ENCODE peak calls at places on chromosomes 5 and 9, in six cellular contexts. H, G, M, J, X and N are unnamed samples.

GRCh38 chr9:109295475-109296110 is 25.3 kb downstream of the EPB41L4B start:
- DNase-seq in H (no peak), G (no peak), M (no peak), J (no peak), X (no peak), N (no peak)

GRCh38 chr5:52846443-52846842 is 58.7 kb downstream of the ITGA1 start:
- DNase-seq in H (no peak), G (no peak), M (no peak), J (no peak), X (no peak), N (no peak)

GRCh38 chr9:86767373-86767772 is 179.9 kb downstream of the GAS1 start:
- DNase-seq in H (no peak), G (no peak), M (no peak), J (no peak), X (no peak), N (no peak)

GRCh38 chr9:15135167-15135792 is 171.7 kb downstream of the TTC39B start:
- DNase-seq in H (peak), G (no peak), M (peak), J (peak), X (peak), N (peak)

GRCh38 chr5:4295663-4296339 is 700.2 kb downstream of the IRX1 start:
- DNase-seq in H (no peak), G (no peak), M (peak), J (no peak), X (no peak), N (no peak)

GRCh38 chr5:35159370-35159742 is 70.9 kb downstream of the PRLR start:
- DNase-seq in H (no peak), G (no peak), M (no peak), J (no peak), X (no peak), N (no peak)

GRCh38 chr5:181042036-181042435 is 2.0 kb downstream of the BTNL9 start:
- DNase-seq in H (no peak), G (no peak), M (no peak), J (no peak), X (no peak), N (no peak)

GRCh38 chr5:132260714-132261615 is 3.5 kb downstream of the PDLIM4 start:
- DNase-seq in H (peak), G (peak), M (no peak), J (peak), X (peak), N (peak)

GRCh38 chr5:67059747-67060490 is 136.7 kb downstream of the CD180 start:
- DNase-seq in H (no peak), G (no peak), M (no peak), J (no peak), X (peak), N (peak)

GRCh38 chr9:13721481-13722235 is 442.2 kb upstream of the MPDZ start:
- DNase-seq in H (no peak), G (no peak), M (no peak), J (no peak), X (peak), N (peak)

GRCh38 chr5:98510111-98510510 is 263.4 kb upstream of the RGMB start:
- DNase-seq in H (no peak), G (no peak), M (no peak), J (no peak), X (no peak), N (peak)

GRCh38 chr9:137428311-137428630 is 5.1 kb downstream of the NOXA1 start:
- DNase-seq in H (no peak), G (no peak), M (no peak), J (no peak), X (no peak), N (no peak)

GRCh38 chr5:35201291-35201690 is 29.0 kb downstream of the PRLR start:
- DNase-seq in H (no peak), G (no peak), M (no peak), J (no peak), X (no peak), N (no peak)

GRCh38 chr9:125272697-125273096 is 11.1 kb downstream of the GAPVD1 start:
- DNase-seq in H (no peak), G (no peak), M (no peak), J (no peak), X (no peak), N (peak)

GRCh38 chr9:34554211-34555001 is 31.6 kb upstream of the ENHO start:
- DNase-seq in H (no peak), G (no peak), M (peak), J (no peak), X (no peak), N (no peak)

GRCh38 chr9:91360551-91361293 is 996 bp downstream of the AUH start:
- DNase-seq in H (no peak), G (no peak), M (no peak), J (no peak), X (peak), N (no peak)

GRCh38 chr5:78046006-78046405 is 248.5 kb downstream of the AP3B1 start:
- DNase-seq in H (no peak), G (no peak), M (no peak), J (no peak), X (no peak), N (no peak)

GRCh38 chr9:16276866-16277265 is 593.6 kb downstream of the BNC2 start:
- DNase-seq in H (no peak), G (no peak), M (no peak), J (no peak), X (no peak), N (no peak)

GRCh38 chr5:115920171-115920725 is 42.0 kb upstream of the LVRN start:
- DNase-seq in H (no peak), G (no peak), M (no peak), J (no peak), X (peak), N (no peak)

GRCh38 chr9:82805027-82805426 is 257.9 kb downstream of the RASEF start:
- DNase-seq in H (no peak), G (no peak), M (no peak), J (no peak), X (no peak), N (no peak)

GRCh38 chr5:93517828-93518227 is 63.2 kb downstream of the NR2F1-AS1 start:
- DNase-seq in H (no peak), G (no peak), M (no peak), J (no peak), X (no peak), N (no peak)

GRCh38 chr5:67206381-67207328 is 10.1 kb upstream of the CD180 start:
- DNase-seq in H (no peak), G (no peak), M (no peak), J (no peak), X (peak), N (no peak)

GRCh38 chr5:135964670-135965320 is 10.0 kb upstream of the LECT2 start:
- DNase-seq in H (no peak), G (no peak), M (no peak), J (no peak), X (peak), N (no peak)

GRCh38 chr9:81052846-81053245 is 636.5 kb downstream of the TLE1 start:
- DNase-seq in H (no peak), G (no peak), M (no peak), J (no peak), X (peak), N (peak)

GRCh38 chr5:93039888-93040287 is 541.1 kb downstream of the NR2F1-AS1 start:
- DNase-seq in H (no peak), G (no peak), M (no peak), J (no peak), X (no peak), N (no peak)

GRCh38 chr9:89975024-89975423 is 370.2 kb downstream of the GADD45G start:
- DNase-seq in H (no peak), G (no peak), M (no peak), J (no peak), X (no peak), N (no peak)

GRCh38 chr9:89974582-89974981 is 369.8 kb downstream of the GADD45G start:
- DNase-seq in H (no peak), G (no peak), M (no peak), J (no peak), X (no peak), N (no peak)

GRCh38 chr9:89975586-89975985 is 370.8 kb downstream of the GADD45G start:
- DNase-seq in H (no peak), G (no peak), M (no peak), J (no peak), X (no peak), N (no peak)

GRCh38 chr9:89982016-89982415 is 377.2 kb downstream of the GADD45G start:
- DNase-seq in H (no peak), G (no peak), M (no peak), J (no peak), X (no peak), N (no peak)

DNA sequence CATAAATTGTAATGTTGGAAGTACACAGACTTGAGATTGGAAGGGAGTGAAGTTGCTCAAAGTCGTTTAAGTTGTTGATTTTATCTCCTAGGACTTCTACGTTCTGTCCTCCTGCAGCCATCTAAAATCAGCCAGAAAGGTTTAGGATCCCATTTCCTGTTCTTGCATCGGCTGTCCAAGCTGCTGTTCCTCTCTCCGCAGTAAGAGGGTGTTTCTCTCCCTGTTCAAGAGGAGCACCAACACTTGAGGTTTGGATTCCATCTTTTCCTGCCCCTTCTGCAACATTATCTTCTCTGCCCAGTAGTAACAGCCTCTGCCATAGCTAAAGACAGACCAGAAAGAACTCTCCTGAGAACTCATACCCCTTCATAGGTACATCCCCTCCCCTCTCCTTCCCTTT is 373.4 kb downstream of the GADD45G start:
- DNase-seq in H (no peak), G (no peak), M (no peak), J (no peak), X (no peak), N (no peak)
- TF ChIP-seq CTCF in H (peak), G (no peak), M (peak), J (no peak), X (peak), N (peak)

GRCh38 chr9:100472725-100473261 is at the start of gene TMEFF1:
- DNase-seq in H (peak), G (no peak), M (peak), J (no peak), X (no peak), N (peak)
- TF ChIP-seq CTCF in H (no peak), G (no peak), M (peak), J (peak), X (no peak), N (no peak)

GRCh38 chr5:170986598-170986997 is 124.8 kb downstream of the RANBP17 start:
- DNase-seq in H (no peak), G (no peak), M (peak), J (no peak), X (peak), N (peak)
- TF ChIP-seq CTCF in H (peak), G (no peak), M (peak), J (no peak), X (no peak), N (no peak)

GRCh38 chr5:38455797-38456330 is 100.6 kb downstream of the LIFR start:
- DNase-seq in H (no peak), G (no peak), M (no peak), J (no peak), X (no peak), N (no peak)

GRCh38 chr5:38453506-38453905 is 102.9 kb downstream of the LIFR start:
- DNase-seq in H (no peak), G (no peak), M (no peak), J (no peak), X (no peak), N (no peak)

GRCh38 chr5:38456657-38457056 is 99.8 kb downstream of the LIFR start:
- DNase-seq in H (no peak), G (no peak), M (peak), J (no peak), X (peak), N (peak)

GRCh38 chr5:38453921-38454320 is 102.5 kb downstream of the LIFR start:
- DNase-seq in H (no peak), G (no peak), M (no peak), J (no peak), X (no peak), N (no peak)

DNA sequence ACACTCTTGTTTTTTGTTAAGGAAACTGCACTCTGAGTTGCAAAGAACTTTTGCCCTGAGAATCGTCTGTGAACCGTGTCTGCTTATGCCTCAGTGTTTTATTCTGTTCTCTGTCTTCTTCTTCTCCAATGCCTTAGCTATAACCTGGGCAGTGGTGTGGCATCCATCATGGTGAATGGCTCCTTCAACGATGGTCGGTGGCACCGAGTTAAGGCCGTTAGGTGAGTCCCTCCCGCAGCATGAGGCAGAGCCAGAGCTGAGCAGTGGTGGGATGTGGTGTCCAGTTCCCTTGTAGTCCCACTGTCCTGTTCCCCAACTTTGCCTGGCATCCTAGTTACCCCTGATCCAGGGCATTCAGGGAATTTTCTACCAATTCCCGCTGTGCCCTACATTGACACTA is 98.3 kb downstream of the LIFR start:
- DNase-seq in H (no peak), G (no peak), M (no peak), J (no peak), X (no peak), N (no peak)
- TF ChIP-seq CTCF in H (no peak), G (no peak), M (no peak), J (no peak), X (no peak), N (no peak)

GRCh38 chr5:167945542-167946384 is 345.7 kb upstream of the WWC1 start:
- DNase-seq in H (no peak), G (no peak), M (no peak), J (no peak), X (peak), N (peak)

GRCh38 chr5:167943353-167943752 is 348.1 kb upstream of the WWC1 start:
- DNase-seq in H (no peak), G (no peak), M (no peak), J (no peak), X (no peak), N (no peak)

GRCh38 chr5:167947312-167947711 is 344.1 kb upstream of the WWC1 start:
- DNase-seq in H (no peak), G (no peak), M (no peak), J (no peak), X (peak), N (no peak)

GRCh38 chr5:167940911-167941310 is 350.5 kb upstream of the WWC1 start:
- DNase-seq in H (no peak), G (no peak), M (no peak), J (no peak), X (peak), N (no peak)

GRCh38 chr5:167944121-167944858 is 347.2 kb upstream of the WWC1 start:
- DNase-seq in H (no peak), G (no peak), M (peak), J (no peak), X (no peak), N (no peak)
- TF ChIP-seq CTCF in H (no peak), G (no peak), M (no peak), J (no peak), X (no peak), N (no peak)